ENCODE peak calls at places on chromosome 1, in four cellular contexts. E is GM12878, G is HepG2, I is K562. W is an unnamed sample.

GRCh38 chr1:81158592-81158991 is 642.1 kb upstream of the ADGRL2 start:
- DNase-seq in I (no peak), G (no peak), E (no peak), W (no peak)

GRCh38 chr1:28915036-28915895 is 897 bp downstream of the EPB41 start:
- DNase-seq in I (no peak), E (no peak), G (peak), W (peak)

GRCh38 chr1:184866991-184867788 is 107.1 kb downstream of the NIBAN1 start:
- DNase-seq in E (peak), I (no peak), G (no peak), W (no peak)

GRCh38 chr1:29624747-29625420 is 388.6 kb downstream of the PTPRU start:
- DNase-seq in I (no peak), G (no peak), E (no peak), W (no peak)

GRCh38 chr1:95309031-95309459 is 75.0 kb downstream of the RWDD3 start:
- DNase-seq in G (peak), E (no peak), I (peak), W (peak)

GRCh38 chr1:29519108-29519507 is 282.8 kb downstream of the PTPRU start:
- DNase-seq in I (no peak), G (no peak), E (no peak), W (peak)

GRCh38 chr1:225454067-225454618 is 26.3 kb upstream of the LBR start:
- DNase-seq in I (no peak), G (peak), E (no peak), W (no peak)

GRCh38 chr1:40797668-40798010 is 14.1 kb downstream of the KCNQ4 start:
- DNase-seq in E (no peak), G (no peak), I (no peak), W (no peak)

GRCh38 chr1:190067592-190067991 is 410.1 kb downstream of the BRINP3 start:
- DNase-seq in I (no peak), G (no peak), E (peak), W (no peak)

GRCh38 chr1:9456833-9457232 is 82.4 kb upstream of the SLC25A33 start:
- DNase-seq in G (no peak), I (no peak), E (no peak), W (no peak)

GRCh38 chr1:1629430-1630190 is 2.4 kb upstream of the MMP23B start:
- DNase-seq in G (no peak), I (no peak), E (no peak), W (peak)
- TF ChIP-seq ETV6 in G (no peak), I (no peak), E (no peak), W (no peak)

GRCh38 chr1:22772054-22772453 is 61.4 kb downstream of the EPHB2 start:
- DNase-seq in G (no peak), E (no peak), I (no peak), W (no peak)

GRCh38 chr1:22767862-22768261 is 57.2 kb downstream of the EPHB2 start:
- DNase-seq in I (no peak), E (no peak), G (no peak), W (no peak)

GRCh38 chr1:22773981-22774471 is 63.4 kb downstream of the EPHB2 start:
- DNase-seq in E (no peak), I (no peak), G (no peak), W (no peak)

GRCh38 chr1:22774483-22775182 is 64.0 kb downstream of the EPHB2 start:
- DNase-seq in E (no peak), I (no peak), G (no peak), W (no peak)

GRCh38 chr1:22769932-22770331 is 59.3 kb downstream of the EPHB2 start:
- DNase-seq in I (no peak), E (no peak), G (no peak), W (no peak)
- TF ChIP-seq MAX in I (no peak), E (no peak), G (no peak), W (no peak)

GRCh38 chr1:65069186-65069585 is 78.8 kb upstream of the AK4 start:
- DNase-seq in G (no peak), I (no peak), E (no peak), W (no peak)
- TF ChIP-seq ETV6 in G (no peak), I (no peak), E (no peak), W (no peak)

DNA sequence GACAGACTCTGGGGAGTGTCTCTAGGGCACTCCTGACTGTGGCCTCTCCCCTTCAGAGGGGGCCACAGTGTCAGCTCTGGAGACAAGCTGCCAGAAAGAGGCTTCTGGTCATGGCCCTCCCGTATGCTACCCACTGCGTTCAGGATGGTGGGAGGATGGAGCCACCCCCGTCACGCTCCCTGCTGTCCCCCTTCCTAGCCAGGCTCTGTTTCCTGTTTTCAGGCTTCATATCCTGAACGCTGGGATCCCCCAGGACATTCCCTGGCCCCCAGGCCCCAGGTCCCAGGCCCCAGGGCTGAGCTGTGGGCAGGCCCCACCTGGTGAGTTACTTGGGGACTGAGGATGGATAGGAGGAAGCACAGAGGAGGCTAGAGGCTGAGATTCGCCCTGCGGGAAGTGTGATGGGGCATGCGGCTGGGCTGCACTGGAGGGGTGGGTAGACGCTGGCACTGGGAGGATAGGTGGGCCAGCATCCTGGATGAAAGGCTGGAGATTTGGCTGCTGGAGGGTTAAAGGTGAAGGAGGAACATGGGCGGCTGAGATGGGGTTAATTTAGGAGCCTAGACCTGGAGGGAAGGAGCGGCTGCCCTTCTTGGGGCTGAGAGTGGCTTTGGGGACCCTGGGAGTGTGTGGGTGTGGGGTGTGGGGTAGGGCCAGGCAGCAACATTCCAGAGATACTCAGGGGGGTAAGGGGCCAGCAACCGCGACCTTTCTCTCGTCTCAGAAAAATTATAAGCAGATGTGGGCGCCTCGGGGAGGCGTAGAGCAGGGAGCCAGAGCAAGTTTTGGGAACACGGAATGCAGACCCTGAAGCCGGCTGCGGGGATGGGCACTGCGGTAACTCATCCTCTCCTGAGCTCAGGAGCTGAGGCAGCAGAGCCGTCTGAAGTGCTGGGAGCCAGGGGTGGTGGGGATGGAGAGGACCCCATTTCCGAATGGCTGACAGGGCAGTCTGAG is 8.7 kb downstream of the PEAR1 start:
- DNase-seq in G (no peak), E (no peak), I (no peak), W (no peak)
- TF ChIP-seq MAX in G (no peak), E (no peak), I (no peak), W (no peak)

GRCh38 chr1:209493584-209493983 is 89.9 kb upstream of the CAMK1G start:
- DNase-seq in G (no peak), I (no peak), E (no peak), W (no peak)
- TF ChIP-seq ETV6 in G (no peak), I (no peak), E (no peak), W (no peak)

DNA sequence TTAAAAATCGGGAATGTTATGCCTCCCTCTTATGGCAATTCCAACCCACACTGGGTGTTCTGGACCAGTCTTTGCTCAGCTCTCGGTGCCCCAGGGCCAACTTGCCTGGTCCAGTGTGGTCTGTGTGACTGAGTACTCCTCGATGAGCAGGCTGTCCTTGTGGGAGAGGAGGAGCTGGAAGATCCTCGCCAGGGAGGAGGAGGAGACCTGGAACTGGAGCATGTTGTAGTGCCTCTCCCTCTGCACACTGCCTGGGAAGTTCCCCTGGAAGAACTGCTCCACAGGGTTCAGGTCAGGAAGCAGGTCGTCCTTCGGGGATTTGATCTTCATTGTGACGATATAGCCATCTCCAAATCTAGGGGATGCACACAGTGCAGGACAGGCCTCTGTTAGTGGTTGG is 88.5 kb upstream of the GCLM start:
- DNase-seq in I (no peak), G (no peak), E (no peak), W (no peak)
- TF ChIP-seq MAX in I (no peak), G (no peak), E (no peak), W (no peak)

GRCh38 chr1:102183711-102184110 is 187.0 kb upstream of the OLFM3 start:
- DNase-seq in E (no peak), G (no peak), I (no peak), W (no peak)
- TF ChIP-seq ETV6 in E (no peak), G (no peak), I (no peak), W (no peak)